ENCODE peak calls at places on chromosomes 6 and 20, in ten cellular contexts. One of them, this sample, is unnamed.

GRCh38 chr6:38604700-38605099 is 35.0 kb downstream of the BTBD9 start:
- ATAC-seq in aorta: no peak
- ATAC-seq in PC-3: peak
- ATAC-seq in right lobe of liver: no peak
- ATAC-seq in mucosa of descending colon: no peak
- ATAC-seq in upper lobe of left lung: peak
- ATAC-seq in right cardiac atrium: no peak
- ATAC-seq in psoas muscle: no peak
- ATAC-seq in CD8-positive, alpha-beta T cell: no peak
- ATAC-seq in heart right ventricle: no peak
- ATAC-seq in this sample: no peak

GRCh38 chr6:110902091-110902490 is 27.5 kb downstream of the AMD1 start:
- ATAC-seq in psoas muscle: no peak
- ATAC-seq in PC-3: no peak
- ATAC-seq in aorta: no peak
- ATAC-seq in upper lobe of left lung: no peak
- ATAC-seq in right lobe of liver: no peak
- ATAC-seq in CD8-positive, alpha-beta T cell: no peak
- ATAC-seq in mucosa of descending colon: no peak
- ATAC-seq in heart right ventricle: no peak
- ATAC-seq in right cardiac atrium: no peak
- ATAC-seq in this sample: no peak

GRCh38 chr6:114304304-114304887 is 38.4 kb downstream of the HS3ST5 start:
- ATAC-seq in right lobe of liver: no peak
- ATAC-seq in PC-3: peak
- ATAC-seq in upper lobe of left lung: no peak
- ATAC-seq in right cardiac atrium: no peak
- ATAC-seq in mucosa of descending colon: no peak
- ATAC-seq in aorta: no peak
- ATAC-seq in psoas muscle: no peak
- ATAC-seq in heart right ventricle: no peak
- ATAC-seq in CD8-positive, alpha-beta T cell: no peak
- ATAC-seq in this sample: no peak

GRCh38 chr20:49166534-49167449 is 21.3 kb downstream of the STAU1 start:
- ATAC-seq in PC-3: no peak
- ATAC-seq in right lobe of liver: no peak
- ATAC-seq in psoas muscle: no peak
- ATAC-seq in aorta: no peak
- ATAC-seq in CD8-positive, alpha-beta T cell: no peak
- ATAC-seq in mucosa of descending colon: peak
- ATAC-seq in right cardiac atrium: no peak
- ATAC-seq in upper lobe of left lung: no peak
- ATAC-seq in heart right ventricle: no peak
- ATAC-seq in this sample: no peak

GRCh38 chr6:166760288-166760687 is 133.2 kb upstream of the RPS6KA2 start:
- ATAC-seq in upper lobe of left lung: no peak
- ATAC-seq in right cardiac atrium: no peak
- ATAC-seq in psoas muscle: no peak
- ATAC-seq in aorta: no peak
- ATAC-seq in PC-3: no peak
- ATAC-seq in right lobe of liver: no peak
- ATAC-seq in CD8-positive, alpha-beta T cell: peak
- ATAC-seq in heart right ventricle: no peak
- ATAC-seq in mucosa of descending colon: no peak
- ATAC-seq in this sample: no peak

GRCh38 chr6:5234869-5235268 is 25.9 kb downstream of the LYRM4 start:
- ATAC-seq in PC-3: no peak
- ATAC-seq in upper lobe of left lung: peak
- ATAC-seq in right cardiac atrium: no peak
- ATAC-seq in right lobe of liver: no peak
- ATAC-seq in mucosa of descending colon: no peak
- ATAC-seq in CD8-positive, alpha-beta T cell: no peak
- ATAC-seq in psoas muscle: no peak
- ATAC-seq in heart right ventricle: no peak
- ATAC-seq in aorta: no peak
- ATAC-seq in this sample: no peak

GRCh38 chr6:7691675-7692452 is 34.0 kb upstream of the BMP6 start:
- ATAC-seq in PC-3: peak
- ATAC-seq in mucosa of descending colon: peak
- ATAC-seq in heart right ventricle: no peak
- ATAC-seq in CD8-positive, alpha-beta T cell: no peak
- ATAC-seq in right cardiac atrium: no peak
- ATAC-seq in psoas muscle: no peak
- ATAC-seq in upper lobe of left lung: peak
- ATAC-seq in right lobe of liver: peak
- ATAC-seq in aorta: no peak
- ATAC-seq in this sample: peak

GRCh38 chr6:169075211-169075621 is 178.4 kb downstream of the THBS2 start:
- ATAC-seq in right lobe of liver: peak
- ATAC-seq in CD8-positive, alpha-beta T cell: no peak
- ATAC-seq in aorta: peak
- ATAC-seq in PC-3: no peak
- ATAC-seq in mucosa of descending colon: peak
- ATAC-seq in upper lobe of left lung: peak
- ATAC-seq in right cardiac atrium: peak
- ATAC-seq in heart right ventricle: peak
- ATAC-seq in psoas muscle: no peak
- ATAC-seq in this sample: peak

GRCh38 chr6:116556065-116556464 is 2.5 kb downstream of the CALHM4 start:
- ATAC-seq in mucosa of descending colon: no peak
- ATAC-seq in heart right ventricle: no peak
- ATAC-seq in PC-3: no peak
- ATAC-seq in right cardiac atrium: no peak
- ATAC-seq in CD8-positive, alpha-beta T cell: no peak
- ATAC-seq in aorta: no peak
- ATAC-seq in upper lobe of left lung: no peak
- ATAC-seq in right lobe of liver: no peak
- ATAC-seq in psoas muscle: no peak
- ATAC-seq in this sample: no peak

GRCh38 chr6:162388383-162388777 is 339.2 kb downstream of the PRKN start:
- ATAC-seq in PC-3: no peak
- ATAC-seq in psoas muscle: no peak
- ATAC-seq in heart right ventricle: no peak
- ATAC-seq in right lobe of liver: peak
- ATAC-seq in CD8-positive, alpha-beta T cell: no peak
- ATAC-seq in upper lobe of left lung: peak
- ATAC-seq in aorta: peak
- ATAC-seq in right cardiac atrium: peak
- ATAC-seq in mucosa of descending colon: no peak
- ATAC-seq in this sample: no peak

DNA sequence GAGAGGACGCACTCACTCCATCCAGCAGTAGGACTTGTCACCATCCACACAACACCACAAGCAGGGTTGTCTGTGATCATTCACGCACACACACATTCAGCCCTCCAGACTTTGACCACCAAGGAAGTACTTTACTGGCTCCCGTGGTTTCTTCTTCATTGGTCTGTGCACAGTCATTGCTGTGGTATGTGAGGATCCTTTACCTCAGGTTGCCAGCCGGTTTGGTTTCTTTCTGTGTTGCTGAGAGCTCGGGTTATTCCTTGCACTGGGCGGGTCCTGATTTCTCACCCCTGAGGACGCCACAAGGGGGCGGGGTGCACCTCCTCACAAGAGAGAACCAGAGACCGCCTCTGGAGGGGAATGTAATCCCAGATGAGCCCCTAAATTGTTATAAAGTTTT is 11.2 kb downstream of the SLC35A1 start:
- ATAC-seq in PC-3: peak
- ATAC-seq in psoas muscle: no peak
- ATAC-seq in right cardiac atrium: no peak
- ATAC-seq in upper lobe of left lung: no peak
- ATAC-seq in aorta: no peak
- ATAC-seq in heart right ventricle: no peak
- ATAC-seq in right lobe of liver: no peak
- ATAC-seq in mucosa of descending colon: peak
- ATAC-seq in CD8-positive, alpha-beta T cell: no peak
- ATAC-seq in this sample: no peak
- H3K4me3 ChIP-seq in PC-3: no peak
- H3K4me3 ChIP-seq in psoas muscle: no peak
- H3K4me3 ChIP-seq in right cardiac atrium: no peak
- H3K4me3 ChIP-seq in upper lobe of left lung: no peak
- H3K4me3 ChIP-seq in aorta: no peak
- H3K4me3 ChIP-seq in heart right ventricle: no peak
- H3K4me3 ChIP-seq in right lobe of liver: no peak
- H3K4me3 ChIP-seq in mucosa of descending colon: no peak
- H3K4me3 ChIP-seq in CD8-positive, alpha-beta T cell: no peak
- H3K4me3 ChIP-seq in this sample: no peak

GRCh38 chr20:63696311-63696627 is 183 bp upstream of the TNFRSF6B start:
- ATAC-seq in psoas muscle: peak
- ATAC-seq in mucosa of descending colon: peak
- ATAC-seq in heart right ventricle: no peak
- ATAC-seq in right cardiac atrium: peak
- ATAC-seq in upper lobe of left lung: no peak
- ATAC-seq in CD8-positive, alpha-beta T cell: peak
- ATAC-seq in aorta: no peak
- ATAC-seq in right lobe of liver: peak
- ATAC-seq in PC-3: peak
- ATAC-seq in this sample: no peak

GRCh38 chr20:63695419-63696310 is 787 bp upstream of the TNFRSF6B start:
- ATAC-seq in aorta: no peak
- ATAC-seq in psoas muscle: no peak
- ATAC-seq in right lobe of liver: peak
- ATAC-seq in PC-3: no peak
- ATAC-seq in heart right ventricle: peak
- ATAC-seq in CD8-positive, alpha-beta T cell: no peak
- ATAC-seq in right cardiac atrium: peak
- ATAC-seq in mucosa of descending colon: peak
- ATAC-seq in upper lobe of left lung: no peak
- ATAC-seq in this sample: no peak

GRCh38 chr20:63697868-63698545 is 1.6 kb downstream of the TNFRSF6B start:
- ATAC-seq in upper lobe of left lung: no peak
- ATAC-seq in mucosa of descending colon: no peak
- ATAC-seq in psoas muscle: no peak
- ATAC-seq in heart right ventricle: no peak
- ATAC-seq in right lobe of liver: no peak
- ATAC-seq in aorta: no peak
- ATAC-seq in PC-3: no peak
- ATAC-seq in CD8-positive, alpha-beta T cell: no peak
- ATAC-seq in right cardiac atrium: no peak
- ATAC-seq in this sample: no peak

GRCh38 chr20:63697357-63697867 is 960 bp downstream of the TNFRSF6B start:
- ATAC-seq in mucosa of descending colon: peak
- ATAC-seq in aorta: peak
- ATAC-seq in heart right ventricle: no peak
- ATAC-seq in psoas muscle: peak
- ATAC-seq in PC-3: peak
- ATAC-seq in upper lobe of left lung: no peak
- ATAC-seq in right cardiac atrium: no peak
- ATAC-seq in right lobe of liver: peak
- ATAC-seq in CD8-positive, alpha-beta T cell: no peak
- ATAC-seq in this sample: no peak

GRCh38 chr20:63696628-63697356 is at the start of gene TNFRSF6B:
- ATAC-seq in heart right ventricle: no peak
- ATAC-seq in right lobe of liver: peak
- ATAC-seq in aorta: no peak
- ATAC-seq in CD8-positive, alpha-beta T cell: peak
- ATAC-seq in mucosa of descending colon: peak
- ATAC-seq in right cardiac atrium: peak
- ATAC-seq in psoas muscle: peak
- ATAC-seq in PC-3: peak
- ATAC-seq in upper lobe of left lung: no peak
- ATAC-seq in this sample: no peak
- H3K4me3 ChIP-seq in heart right ventricle: peak
- H3K4me3 ChIP-seq in right lobe of liver: peak
- H3K4me3 ChIP-seq in aorta: no peak
- H3K4me3 ChIP-seq in CD8-positive, alpha-beta T cell: peak
- H3K4me3 ChIP-seq in mucosa of descending colon: no peak
- H3K4me3 ChIP-seq in right cardiac atrium: no peak
- H3K4me3 ChIP-seq in psoas muscle: peak
- H3K4me3 ChIP-seq in PC-3: peak
- H3K4me3 ChIP-seq in upper lobe of left lung: peak
- H3K4me3 ChIP-seq in this sample: peak

DNA sequence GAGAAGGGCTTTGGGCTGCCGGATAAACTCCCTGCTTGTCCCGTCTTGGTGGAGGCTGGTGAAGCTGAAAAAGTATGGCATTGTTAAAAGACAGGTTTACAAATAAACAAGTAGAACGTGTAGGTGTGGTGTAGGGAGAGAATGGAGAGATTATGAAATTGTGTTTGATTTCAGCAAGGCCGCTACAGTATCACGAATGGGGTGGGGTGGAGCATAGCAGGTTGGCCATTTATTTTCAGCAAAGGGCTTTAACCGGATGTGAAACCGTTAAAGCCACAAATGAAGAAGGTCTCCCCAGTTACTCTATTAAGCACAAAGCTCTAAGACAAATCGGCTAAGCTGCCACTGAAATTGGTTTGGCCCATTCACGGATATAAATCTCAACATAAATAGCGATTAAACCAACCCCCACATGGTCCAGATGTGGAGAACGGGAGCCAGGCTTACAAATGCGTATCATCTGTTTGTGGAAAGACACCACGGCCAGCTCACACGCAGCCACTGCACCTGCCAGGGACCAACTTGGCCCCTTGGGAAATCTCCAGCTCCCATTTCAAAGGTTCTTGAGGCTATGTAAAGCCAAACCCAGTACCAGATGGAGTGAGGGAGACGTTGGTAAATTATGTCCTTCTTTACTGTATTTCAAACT is 94.0 kb downstream of the ZMYND8 start:
- ATAC-seq in psoas muscle: peak
- ATAC-seq in right cardiac atrium: no peak
- ATAC-seq in heart right ventricle: no peak
- ATAC-seq in aorta: no peak
- ATAC-seq in mucosa of descending colon: peak
- ATAC-seq in upper lobe of left lung: no peak
- ATAC-seq in PC-3: no peak
- ATAC-seq in CD8-positive, alpha-beta T cell: no peak
- ATAC-seq in right lobe of liver: no peak
- ATAC-seq in this sample: no peak
- H3K4me3 ChIP-seq in psoas muscle: peak
- H3K4me3 ChIP-seq in right cardiac atrium: no peak
- H3K4me3 ChIP-seq in heart right ventricle: no peak
- H3K4me3 ChIP-seq in aorta: no peak
- H3K4me3 ChIP-seq in mucosa of descending colon: no peak
- H3K4me3 ChIP-seq in upper lobe of left lung: no peak
- H3K4me3 ChIP-seq in PC-3: no peak
- H3K4me3 ChIP-seq in CD8-positive, alpha-beta T cell: no peak
- H3K4me3 ChIP-seq in right lobe of liver: no peak
- H3K4me3 ChIP-seq in this sample: no peak

DNA sequence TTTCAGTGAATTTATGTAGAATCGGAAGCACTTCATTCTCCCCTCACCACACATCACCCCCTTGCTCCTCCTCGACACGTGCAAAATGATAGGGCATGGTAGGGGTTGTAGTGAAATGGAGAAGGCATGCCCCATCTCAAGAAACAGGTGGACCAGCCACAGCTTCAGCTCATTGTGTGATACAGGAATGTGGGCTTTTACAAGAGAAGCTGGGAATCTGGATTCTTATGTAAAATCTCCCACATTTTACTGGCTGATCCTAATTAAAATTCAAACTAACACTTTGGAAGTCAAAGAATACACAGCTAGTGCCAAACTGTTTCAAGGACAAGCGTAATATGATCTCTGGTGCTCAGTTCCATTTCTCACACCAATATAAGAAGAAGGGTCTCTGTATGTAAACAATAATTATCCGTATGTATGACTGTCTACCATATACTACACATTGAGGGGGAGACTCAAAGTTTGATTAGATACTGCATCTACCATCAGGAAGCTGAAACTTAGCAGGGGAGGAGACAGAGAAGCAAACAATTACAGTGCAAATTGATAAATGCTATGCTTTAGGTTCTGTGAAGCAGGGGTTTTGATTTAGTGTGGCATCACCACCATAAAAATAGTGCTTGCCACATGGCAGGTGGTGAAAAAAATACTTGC is 24.3 kb upstream of the KIAA0408 start:
- ATAC-seq in right lobe of liver: peak
- ATAC-seq in right cardiac atrium: no peak
- ATAC-seq in PC-3: no peak
- ATAC-seq in aorta: no peak
- ATAC-seq in upper lobe of left lung: no peak
- ATAC-seq in CD8-positive, alpha-beta T cell: no peak
- ATAC-seq in mucosa of descending colon: peak
- ATAC-seq in psoas muscle: no peak
- ATAC-seq in heart right ventricle: no peak
- ATAC-seq in this sample: no peak
- H3K4me3 ChIP-seq in right lobe of liver: no peak
- H3K4me3 ChIP-seq in right cardiac atrium: no peak
- H3K4me3 ChIP-seq in PC-3: peak
- H3K4me3 ChIP-seq in aorta: no peak
- H3K4me3 ChIP-seq in upper lobe of left lung: no peak
- H3K4me3 ChIP-seq in CD8-positive, alpha-beta T cell: peak
- H3K4me3 ChIP-seq in mucosa of descending colon: no peak
- H3K4me3 ChIP-seq in psoas muscle: peak
- H3K4me3 ChIP-seq in heart right ventricle: no peak
- H3K4me3 ChIP-seq in this sample: peak

This sample was measured in gastroesophageal sphincter.